ENCODE peak calls at places on chromosomes 1 and 21, in four cellular contexts. I is midbrain; U is HepG2; L is stimulated activated CD8-positive, alpha-beta memory T cell treated with anti-CD3 and anti-CD28 coated beads, Interleukin-2, amount 100 ng/mL, for 1 hour. B is an unnamed sample.

GRCh38 chr1:219066098-219066497 is 107.6 kb upstream of the LYPLAL1 start:
- DNase-seq in I (no peak), L (no peak), U (no peak), B (no peak)

GRCh38 chr1:238474263-238474662 is 583.5 kb upstream of the ZP4 start:
- DNase-seq in L (no peak), U (no peak), I (no peak), B (no peak)

GRCh38 chr1:18146886-18147285 is 39.3 kb downstream of the IGSF21 start:
- DNase-seq in U (no peak), L (no peak), I (no peak), B (no peak)

GRCh38 chr1:180560868-180561600 is 2.3 kb downstream of the OVAAL start:
- DNase-seq in I (no peak), U (no peak), L (no peak), B (peak; percentile 38)

GRCh38 chr1:42979888-42980800 is 21.5 kb upstream of the SLC2A1 start:
- DNase-seq in L (no peak), I (no peak), U (peak; percentile 87), B (no peak)

GRCh38 chr1:214154596-214155261 is 126.2 kb upstream of the SMYD2 start:
- DNase-seq in I (no peak), U (no peak), L (no peak), B (no peak)

GRCh38 chr21:32135401-32136363 is 143.2 kb downstream of the MIS18A start:
- DNase-seq in U (no peak), L (no peak), I (no peak), B (no peak)

GRCh38 chr1:117821782-117822447 is 107.5 kb downstream of the GDAP2 start:
- DNase-seq in I (no peak), L (no peak), U (peak; percentile 87), B (peak; percentile 95)

GRCh38 chr1:67755619-67756018 is 70.6 kb downstream of the GADD45A start:
- DNase-seq in L (no peak), I (no peak), U (no peak), B (no peak)